ENCODE peak calls at places on chromosomes 7 and 10, in six cellular contexts. H is mesendoderm, F is MM.1S, C is astrocyte, Z is OCI-LY7, A is fibroblast of lung. M is an unnamed sample.

GRCh38 chr10:2938869-2939268 is 128.5 kb upstream of the PFKP start:
- DNase-seq in H (peak), F (no peak), C (no peak), Z (no peak), A (peak), M (no peak)

GRCh38 chr10:43404675-43405221 is 4.2 kb downstream of the HNRNPF start:
- DNase-seq in H (no peak), F (peak), C (no peak), Z (no peak), A (no peak), M (peak)

GRCh38 chr7:139595806-139596205 is 72.3 kb downstream of the CLEC2L start:
- DNase-seq in H (no peak), F (no peak), C (no peak), Z (no peak), A (no peak), M (no peak)

GRCh38 chr7:19107392-19108147 is 9.9 kb downstream of the TWIST1 start:
- DNase-seq in H (peak), F (peak), C (peak), Z (no peak), A (peak), M (no peak)

GRCh38 chr10:74754397-74754796 is 72.0 kb upstream of the KAT6B start:
- DNase-seq in H (no peak), F (no peak), C (peak), Z (no peak), A (no peak), M (no peak)

GRCh38 chr7:30087371-30087770 is 47.4 kb upstream of the MTURN start:
- DNase-seq in H (no peak), F (peak), C (no peak), Z (peak), A (no peak), M (no peak)

GRCh38 chr10:1293636-1294440 is 237.7 kb downstream of the WDR37 start:
- DNase-seq in H (peak), F (no peak), C (no peak), Z (no peak), A (no peak), M (no peak)

GRCh38 chr10:119620241-119620753 is 23.5 kb upstream of the TIAL1 start:
- DNase-seq in H (peak), F (no peak), C (peak), Z (no peak), A (peak), M (no peak)

GRCh38 chr10:5583525-5584175 is 58.9 kb downstream of the CALML3 start:
- DNase-seq in H (peak), F (peak), C (peak), Z (peak), A (no peak), M (peak)

GRCh38 chr10:113612154-113612553 is 51.7 kb downstream of the NRAP start:
- DNase-seq in H (no peak), F (no peak), C (no peak), Z (no peak), A (no peak), M (no peak)

GRCh38 chr10:5314866-5315265 is 49.9 kb upstream of the UCN3 start:
- DNase-seq in H (no peak), F (no peak), C (no peak), Z (no peak), A (no peak), M (no peak)

GRCh38 chr10:89351402-89352038 is 23.7 kb downstream of the IFIT3 start:
- DNase-seq in H (no peak), F (peak), C (peak), Z (no peak), A (peak), M (no peak)

GRCh38 chr7:97845622-97846203 is 26.5 kb downstream of the ASNS start:
- DNase-seq in H (peak), F (peak), C (no peak), Z (peak), A (peak), M (peak)

GRCh38 chr7:55593515-55594318 is 21.4 kb upstream of the VOPP1 start:
- DNase-seq in H (peak), F (peak), C (no peak), Z (peak), A (peak), M (peak)

GRCh38 chr10:132163278-132163765 is 23.4 kb upstream of the DPYSL4 start:
- DNase-seq in H (peak), F (no peak), C (no peak), Z (peak), A (no peak), M (peak)

GRCh38 chr10:133185916-133186315 is 25.9 kb downstream of the KNDC1 start:
- DNase-seq in H (no peak), F (no peak), C (no peak), Z (no peak), A (no peak), M (no peak)

GRCh38 chr10:117647306-117647705 is 104.8 kb downstream of the EMX2 start:
- DNase-seq in H (no peak), F (no peak), C (peak), Z (no peak), A (no peak), M (no peak)

GRCh38 chr10:50295367-50295766 is 44.1 kb upstream of the ASAH2 start:
- DNase-seq in H (no peak), F (no peak), C (no peak), Z (no peak), A (no peak), M (no peak)

GRCh38 chr7:151244871-151245346 is 3.6 kb downstream of the SMARCD3 start:
- DNase-seq in H (no peak), F (no peak), C (no peak), Z (no peak), A (no peak), M (no peak)

GRCh38 chr7:151247611-151248176 is 800 bp downstream of the SMARCD3 start:
- DNase-seq in H (no peak), F (no peak), C (no peak), Z (no peak), A (peak), M (no peak)

GRCh38 chr7:151247016-151247580 is 1.4 kb downstream of the SMARCD3 start:
- DNase-seq in H (no peak), F (no peak), C (no peak), Z (no peak), A (no peak), M (no peak)

GRCh38 chr7:151245360-151246160 is 2.9 kb downstream of the SMARCD3 start:
- DNase-seq in H (peak), F (peak), C (no peak), Z (peak), A (no peak), M (peak)

GRCh38 chr7:151246161-151247015 is 2.1 kb downstream of the SMARCD3 start:
- DNase-seq in H (no peak), F (no peak), C (no peak), Z (no peak), A (no peak), M (no peak)
- H3K4me2 ChIP-seq in H (peak), F (peak), C (peak), Z (peak), A (peak), M (no peak)

GRCh38 chr10:100658269-100658668 is 87.1 kb upstream of the PAX2 start:
- DNase-seq in H (no peak), F (no peak), C (no peak), Z (no peak), A (no peak), M (no peak)

GRCh38 chr10:100656479-100656878 is 88.9 kb upstream of the PAX2 start:
- DNase-seq in H (no peak), F (no peak), C (no peak), Z (no peak), A (peak), M (no peak)

GRCh38 chr10:100654835-100655759 is 90.3 kb upstream of the PAX2 start:
- DNase-seq in H (peak), F (no peak), C (no peak), Z (no peak), A (no peak), M (no peak)

GRCh38 chr10:100653957-100654834 is 91.2 kb upstream of the PAX2 start:
- DNase-seq in H (peak), F (no peak), C (no peak), Z (no peak), A (peak), M (no peak)

DNA sequence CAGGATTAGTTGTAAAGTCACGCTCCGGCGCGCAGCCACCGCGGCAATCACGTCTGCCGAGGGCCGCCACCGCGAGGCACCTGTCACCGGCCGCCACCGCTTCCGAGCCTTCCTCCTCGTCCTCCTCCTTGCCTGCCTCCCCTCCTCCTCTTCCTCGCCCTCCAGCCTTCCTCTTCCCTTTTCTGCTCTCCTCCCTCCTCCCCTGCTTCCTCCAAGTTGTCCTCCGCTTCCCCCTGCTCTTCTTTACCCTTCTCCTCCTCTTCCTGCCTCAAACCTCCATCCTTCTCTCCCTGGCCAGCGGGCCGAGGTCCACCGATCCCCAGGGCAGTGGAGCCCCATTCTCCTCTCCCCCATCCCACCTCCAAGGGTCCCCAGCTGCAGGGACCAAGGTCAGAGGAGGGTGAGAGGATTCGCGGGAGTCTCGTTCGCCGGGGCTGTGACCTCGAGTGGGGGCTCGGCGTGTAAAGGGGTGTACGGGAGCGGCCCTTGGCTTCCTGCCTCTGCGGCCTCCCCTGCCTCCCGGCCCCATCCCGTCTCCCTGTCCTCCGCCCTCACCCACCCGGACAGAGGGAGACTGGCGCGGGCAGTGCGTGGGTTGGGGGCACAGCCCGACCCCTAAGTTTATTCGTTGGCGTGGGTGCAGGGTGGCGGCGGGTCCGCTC is 89.5 kb upstream of the PAX2 start:
- DNase-seq in H (no peak), F (no peak), C (no peak), Z (no peak), A (no peak), M (no peak)
- H3K4me2 ChIP-seq in H (peak), F (no peak), C (no peak), Z (no peak), A (no peak), M (no peak)

GRCh38 chr10:14384096-14384730 is 53.5 kb upstream of the FRMD4A start:
- DNase-seq in H (no peak), F (no peak), C (peak), Z (no peak), A (peak), M (no peak)

GRCh38 chr10:14384915-14385314 is 54.2 kb upstream of the FRMD4A start:
- DNase-seq in H (no peak), F (peak), C (no peak), Z (no peak), A (no peak), M (no peak)

GRCh38 chr10:14383266-14383665 is 52.5 kb upstream of the FRMD4A start:
- DNase-seq in H (peak), F (no peak), C (peak), Z (no peak), A (no peak), M (no peak)

GRCh38 chr10:14385591-14386201 is 55.0 kb upstream of the FRMD4A start:
- DNase-seq in H (no peak), F (no peak), C (no peak), Z (no peak), A (peak), M (no peak)

GRCh38 chr10:14386202-14386593 is 55.5 kb upstream of the FRMD4A start:
- DNase-seq in H (peak), F (peak), C (peak), Z (no peak), A (peak), M (no peak)
- H3K4me2 ChIP-seq in H (no peak), F (no peak), C (peak), Z (no peak), A (peak), M (no peak)

DNA sequence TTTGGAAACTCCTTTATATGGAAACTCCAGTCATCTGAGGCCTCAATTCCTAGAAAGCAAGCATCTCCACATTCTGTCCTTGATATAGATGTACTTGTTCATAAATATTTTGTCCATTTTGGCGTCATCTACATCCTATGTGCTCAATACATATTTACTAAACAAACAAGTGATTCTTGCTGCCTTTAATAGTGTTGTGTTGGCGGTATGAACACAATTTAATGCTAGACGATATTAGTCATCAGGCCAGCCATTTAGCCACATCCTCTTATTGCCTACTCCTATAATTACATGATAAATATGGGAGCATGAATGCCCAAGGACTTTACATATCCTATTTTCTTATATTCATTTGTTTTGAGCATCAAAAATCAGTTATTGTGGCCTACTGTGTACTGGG is 18.5 kb upstream of the IFRD1 start:
- DNase-seq in H (no peak), F (no peak), C (no peak), Z (no peak), A (no peak), M (no peak)
- H3K4me2 ChIP-seq in H (no peak), F (no peak), C (no peak), Z (no peak), A (no peak), M (no peak)

GRCh38 chr7:22676385-22676784 is 50.6 kb upstream of the IL6 start:
- DNase-seq in H (no peak), F (no peak), C (no peak), Z (no peak), A (no peak), M (no peak)

GRCh38 chr7:22677680-22678079 is 49.3 kb upstream of the IL6 start:
- DNase-seq in H (no peak), F (peak), C (no peak), Z (peak), A (no peak), M (no peak)

GRCh38 chr7:22672892-22673637 is 53.9 kb upstream of the IL6 start:
- DNase-seq in H (no peak), F (peak), C (no peak), Z (no peak), A (no peak), M (no peak)

GRCh38 chr7:22675917-22676343 is 51.1 kb upstream of the IL6 start:
- DNase-seq in H (no peak), F (no peak), C (peak), Z (no peak), A (peak), M (no peak)

DNA sequence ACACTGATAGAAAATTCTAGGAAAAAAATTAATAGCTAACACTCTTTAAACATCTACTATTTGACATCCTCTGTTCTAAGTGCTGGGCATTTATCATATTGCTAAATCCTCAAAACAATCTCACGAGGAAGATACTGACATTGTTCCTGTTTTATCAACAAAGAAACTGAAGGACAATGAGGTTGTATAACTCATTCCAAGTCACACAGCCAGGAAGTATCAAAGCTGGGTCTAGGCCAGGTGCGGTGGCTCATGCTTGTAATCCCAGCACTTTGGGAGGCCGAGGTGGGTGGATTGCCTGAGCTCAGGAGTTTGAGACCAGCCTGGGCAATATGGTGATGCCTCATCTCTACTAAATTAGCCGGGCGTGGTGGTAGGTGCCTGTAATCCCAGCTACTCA is 51.6 kb upstream of the IL6 start:
- DNase-seq in H (no peak), F (no peak), C (no peak), Z (no peak), A (no peak), M (no peak)
- H3K4me2 ChIP-seq in H (no peak), F (no peak), C (no peak), Z (no peak), A (no peak), M (no peak)

DNA sequence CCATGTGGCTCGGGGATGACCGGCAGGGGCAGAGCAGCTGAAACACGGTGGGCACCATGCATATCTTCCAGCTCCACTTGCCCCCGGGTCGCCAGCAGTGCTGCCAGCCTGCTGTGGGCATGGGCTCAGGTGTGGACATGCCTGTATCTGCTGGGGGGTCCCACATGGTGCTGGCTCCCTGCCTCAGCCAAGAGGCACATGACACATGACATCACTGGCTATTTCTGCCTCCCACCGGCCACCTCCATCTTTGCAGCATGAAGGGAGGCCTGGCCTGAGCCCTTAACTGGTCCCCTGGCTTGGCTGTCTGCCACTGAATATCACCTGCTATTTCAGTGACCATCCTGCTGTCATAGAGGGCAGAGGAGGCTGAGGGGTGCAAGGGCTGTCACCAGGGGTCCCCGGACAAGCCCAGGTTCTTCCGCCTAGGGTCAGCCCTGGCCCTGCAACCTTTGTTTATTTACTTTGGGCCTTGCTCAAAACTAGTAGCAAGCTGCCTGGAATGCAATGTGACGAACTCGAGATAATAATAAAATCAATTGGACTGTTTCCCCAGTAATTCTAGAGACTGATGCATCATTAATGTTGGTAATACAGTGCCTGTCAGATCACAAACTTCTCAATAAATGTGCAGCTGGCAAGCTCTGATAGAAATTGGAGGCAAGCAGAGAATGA is 28.4 kb downstream of the ZMIZ1 start:
- DNase-seq in H (no peak), F (no peak), C (peak), Z (no peak), A (peak), M (no peak)
- H3K4me2 ChIP-seq in H (no peak), F (no peak), C (peak), Z (peak), A (no peak), M (no peak)

GRCh38 chr7:116509982-116510579 is 10.5 kb downstream of the CAV2 start:
- DNase-seq in H (no peak), F (no peak), C (no peak), Z (no peak), A (peak), M (no peak)
- H3K4me2 ChIP-seq in H (no peak), F (no peak), C (no peak), Z (no peak), A (no peak), M (no peak)

GRCh38 chr7:155578016-155578415 is 31.7 kb upstream of the CNPY1 start:
- DNase-seq in H (no peak), F (no peak), C (no peak), Z (no peak), A (no peak), M (no peak)
- H3K4me2 ChIP-seq in H (no peak), F (no peak), C (no peak), Z (no peak), A (no peak), M (no peak)

GRCh38 chr7:47507514-47507913 is 74.4 kb downstream of the TNS3 start:
- DNase-seq in H (no peak), F (no peak), C (no peak), Z (no peak), A (no peak), M (no peak)
- H3K4me2 ChIP-seq in H (no peak), F (no peak), C (no peak), Z (no peak), A (no peak), M (no peak)

DNA sequence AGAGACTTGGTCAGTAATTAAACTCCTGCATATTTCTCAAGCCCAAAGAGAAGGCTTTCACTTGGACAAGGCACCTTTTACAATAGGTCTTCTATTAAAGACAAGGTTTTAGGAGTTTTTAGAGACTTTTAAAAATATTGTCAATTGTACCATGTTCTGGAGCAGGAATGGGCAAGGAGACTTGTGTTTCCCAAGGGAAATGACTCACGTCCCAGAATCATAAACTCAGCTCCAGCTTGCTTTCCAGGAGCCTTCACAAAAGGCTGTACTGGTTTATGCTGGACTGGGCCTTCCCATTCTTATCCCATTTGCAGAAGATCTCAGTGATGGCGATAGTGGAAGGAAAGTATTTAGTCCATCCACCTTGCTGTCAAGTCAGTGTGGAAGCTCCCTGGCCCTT is 7.8 kb upstream of the GLI3 start:
- DNase-seq in H (no peak), F (no peak), C (peak), Z (no peak), A (peak), M (no peak)
- H3K4me2 ChIP-seq in H (no peak), F (no peak), C (no peak), Z (no peak), A (no peak), M (no peak)